ENCODE peak calls at places on chromosomes 1 and 21, in six cellular contexts. O, F, M, T, W and Z are unnamed samples.

GRCh38 chr1:112196731-112197130 is 199.3 kb upstream of the CTTNBP2NL start:
- DNase-seq in M (no peak), T (no peak), W (no peak), F (no peak), O (no peak), Z (no peak)

GRCh38 chr1:208222376-208223110 is 21.6 kb downstream of the PLXNA2 start:
- DNase-seq in F (no peak), O (no peak), M (no peak), W (no peak), T (no peak), Z (no peak)

GRCh38 chr1:64183985-64184440 is 19.4 kb upstream of the UBE2U start:
- DNase-seq in F (no peak), M (no peak), T (no peak), O (no peak), W (no peak), Z (no peak)

GRCh38 chr1:25549273-25550154 is 6.1 kb downstream of the LDLRAP1 start:
- DNase-seq in O (no peak), M (peak), T (peak), W (no peak), F (no peak), Z (peak)

GRCh38 chr1:3060112-3060511 is 8.9 kb upstream of the PRDM16 start:
- DNase-seq in W (peak), M (no peak), F (no peak), T (no peak), O (no peak), Z (no peak)

GRCh38 chr1:236398538-236398937 is 4.5 kb downstream of the EDARADD start:
- DNase-seq in F (no peak), W (no peak), M (no peak), T (no peak), O (no peak), Z (no peak)

GRCh38 chr1:41053324-41053723 is 31.8 kb upstream of the SLFNL1 start:
- DNase-seq in O (no peak), T (peak), W (no peak), M (no peak), F (no peak), Z (no peak)

GRCh38 chr1:27166929-27167328 is 12.0 kb upstream of the SLC9A1 start:
- DNase-seq in F (no peak), T (no peak), O (no peak), M (no peak), W (no peak), Z (no peak)

GRCh38 chr1:209030454-209031167 is 552.9 kb upstream of the CAMK1G start:
- DNase-seq in T (no peak), W (no peak), O (no peak), M (no peak), F (no peak), Z (no peak)

GRCh38 chr1:31111290-31111951 is 45.9 kb upstream of the PUM1 start:
- DNase-seq in T (peak), O (no peak), F (no peak), W (no peak), M (no peak), Z (no peak)

GRCh38 chr1:114901739-114902255 is 47.1 kb downstream of the SYCP1 start:
- DNase-seq in T (no peak), M (no peak), W (no peak), O (no peak), F (no peak), Z (no peak)

GRCh38 chr21:44267655-44268142 is 6.0 kb upstream of the DNMT3L start:
- DNase-seq in O (no peak), T (peak), F (no peak), M (no peak), W (no peak), Z (no peak)